ENCODE peak calls at places on chromosomes 4 and X, in six cellular contexts. U, C, V, B, I and J are unnamed samples.

GRCh38 chr4:185874516-185875230 is 62.7 kb upstream of the SORBS2 start:
- DNase-seq in U (no peak), C (no peak), V (no peak), B (no peak), I (no peak), J (no peak)

GRCh38 chrX:45515262-45516215 is 314.9 kb upstream of the DIPK2B start:
- DNase-seq in U (peak), C (no peak), V (no peak), B (no peak), I (no peak), J (no peak)

GRCh38 chr4:28341784-28342183 is 1481.1 kb downstream of the STIM2 start:
- DNase-seq in U (no peak), C (no peak), V (no peak), B (no peak), I (no peak), J (no peak)

GRCh38 chrX:11435568-11435967 is 142.4 kb downstream of the AMELX start:
- DNase-seq in U (no peak), C (no peak), V (no peak), B (no peak), I (no peak), J (no peak)

GRCh38 chrX:80335062-80335830 is 85.0 kb upstream of the TENT5D start:
- DNase-seq in U (no peak), C (no peak), V (no peak), B (no peak), I (peak), J (no peak)

GRCh38 chrX:74246524-74246923 is 57.5 kb upstream of the ZCCHC13 start:
- DNase-seq in U (no peak), C (no peak), V (no peak), B (no peak), I (no peak), J (no peak)

GRCh38 chr4:56575820-56576429 is 70.3 kb downstream of the ARL9 start:
- DNase-seq in U (peak), C (no peak), V (no peak), B (no peak), I (no peak), J (no peak)

GRCh38 chrX:19739683-19740082 is 147.7 kb downstream of the SH3KBP1 start:
- DNase-seq in U (peak), C (no peak), V (no peak), B (peak), I (peak), J (peak)

GRCh38 chrX:146238173-146238572 is 420.5 kb downstream of the SLITRK2 start:
- DNase-seq in U (no peak), C (no peak), V (no peak), B (no peak), I (no peak), J (no peak)

GRCh38 chr4:29565256-29565655 is 1154.9 kb upstream of the PCDH7 start:
- DNase-seq in U (no peak), C (no peak), V (no peak), B (no peak), I (no peak), J (no peak)

GRCh38 chr4:181592221-181592745 is 650.9 kb upstream of the TENM3 start:
- DNase-seq in U (no peak), C (no peak), V (no peak), B (no peak), I (no peak), J (no peak)

GRCh38 chr4:150591284-150591874 is 9.4 kb downstream of the MAB21L2 start:
- DNase-seq in U (peak), C (no peak), V (no peak), B (no peak), I (peak), J (no peak)

GRCh38 chr4:8035371-8035780 is 95.7 kb upstream of the AFAP1 start:
- DNase-seq in U (no peak), C (no peak), V (no peak), B (no peak), I (no peak), J (no peak)

GRCh38 chrX:101450951-101451350 is 34.3 kb upstream of the ARMCX4 start:
- DNase-seq in U (no peak), C (no peak), V (no peak), B (no peak), I (no peak), J (no peak)

GRCh38 chr4:94038195-94038594 is 169.5 kb upstream of the SMARCAD1 start:
- DNase-seq in U (no peak), C (no peak), V (no peak), B (no peak), I (no peak), J (no peak)

GRCh38 chrX:1300449-1300848 is 31.8 kb downstream of the CSF2RA start:
- DNase-seq in U (no peak), C (no peak), V (no peak), B (no peak), I (peak), J (no peak)

GRCh38 chrX:27186671-27187070 is 276.5 kb downstream of the PPP4R3C start:
- DNase-seq in U (peak), C (no peak), V (peak), B (peak), I (no peak), J (no peak)

GRCh38 chr4:52260507-52261302 is 209.6 kb downstream of the SPATA18 start:
- DNase-seq in U (no peak), C (no peak), V (no peak), B (no peak), I (no peak), J (no peak)

GRCh38 chrX:135345328-135345645 is 36.0 kb downstream of the ETDC start:
- DNase-seq in U (no peak), C (no peak), V (no peak), B (no peak), I (no peak), J (no peak)

GRCh38 chr4:792729-793108 is 33.2 kb downstream of the CPLX1 start:
- DNase-seq in U (no peak), C (no peak), V (no peak), B (no peak), I (no peak), J (no peak)

GRCh38 chrX:134526399-134526798 is 66.4 kb downstream of the HPRT1 start:
- DNase-seq in U (no peak), C (no peak), V (no peak), B (no peak), I (no peak), J (no peak)

GRCh38 chr4:185730849-185731608 is 81.0 kb downstream of the SORBS2 start:
- DNase-seq in U (no peak), C (no peak), V (no peak), B (no peak), I (no peak), J (no peak)

GRCh38 chr4:95091272-95091671 is 333.5 kb downstream of the BMPR1B start:
- DNase-seq in U (no peak), C (no peak), V (no peak), B (no peak), I (no peak), J (no peak)

GRCh38 chr4:117093581-117093980 is 8.2 kb upstream of the TRAM1L1 start:
- DNase-seq in U (no peak), C (no peak), V (no peak), B (no peak), I (no peak), J (no peak)

DNA sequence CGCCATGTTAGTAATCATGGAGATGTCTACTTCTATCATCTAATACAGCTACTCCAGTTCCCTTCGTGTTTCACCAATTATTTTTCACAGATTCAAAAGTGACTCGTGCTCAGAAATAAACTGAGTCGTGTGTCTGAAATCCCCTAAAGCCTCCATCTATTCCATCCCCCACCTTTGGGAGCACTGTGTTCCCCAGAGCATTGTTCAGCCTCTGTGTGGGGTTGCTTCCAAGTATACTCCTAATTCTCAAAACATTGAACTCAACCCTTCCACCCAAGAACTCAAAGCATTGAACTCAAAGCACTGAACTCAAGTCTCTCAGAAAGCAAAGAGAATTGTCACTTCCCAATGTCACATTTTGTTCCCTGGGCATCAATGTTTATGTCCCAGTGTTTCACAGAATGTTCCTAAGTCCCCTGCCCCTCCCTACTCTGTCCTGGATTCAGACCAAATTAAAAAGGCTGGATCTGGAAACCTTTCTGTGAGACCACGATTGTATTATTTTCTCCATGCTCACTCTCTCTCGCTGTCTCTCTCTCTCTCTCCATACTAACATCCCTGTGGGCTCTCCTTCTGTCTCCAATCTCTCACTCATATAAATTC is 138.5 kb upstream of the QRFPR start:
- DNase-seq in U (no peak), C (no peak), V (no peak), B (no peak), I (no peak), J (no peak)
- TF ChIP-seq POLR2AphosphoS5 in U (no peak), C (no peak), V (no peak), B (no peak), I (no peak), J (no peak)

DNA sequence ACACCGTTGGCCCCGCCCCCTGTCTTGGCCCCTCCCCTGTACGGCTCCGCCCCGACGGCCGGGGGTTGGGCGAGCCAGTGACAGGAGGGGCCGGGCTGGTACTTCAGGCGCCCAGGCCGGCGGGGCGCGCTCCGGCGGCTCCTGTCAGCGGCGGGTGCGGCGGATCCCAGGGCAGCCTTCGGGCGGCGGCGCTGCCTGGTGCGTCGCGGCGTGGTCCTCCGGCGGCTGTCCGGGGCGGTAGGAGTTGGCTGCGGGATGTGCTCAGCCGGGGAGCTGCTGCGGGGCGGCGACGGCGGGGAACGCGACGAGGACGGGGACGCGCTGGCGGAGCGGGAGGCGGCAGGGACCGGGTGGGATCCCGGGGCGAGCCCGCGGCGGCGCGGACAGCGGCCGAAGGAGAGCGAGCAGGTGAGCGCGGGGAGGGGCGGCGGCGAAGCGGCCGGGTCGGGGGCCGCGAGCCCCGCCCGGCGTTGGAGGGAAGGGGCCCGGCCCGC is at the start of gene FAM241A:
- DNase-seq in U (peak), C (peak), V (no peak), B (peak), I (peak), J (peak)
- TF ChIP-seq POLR2A in U (peak), C (peak), V (peak), B (no peak), I (no peak), J (peak)

GRCh38 chr4:101160792-101161592 is 186.3 kb downstream of the PPP3CA start:
- DNase-seq in U (no peak), C (no peak), V (no peak), B (no peak), I (no peak), J (no peak)
- TF ChIP-seq TAF1 in U (no peak), C (no peak), V (no peak), B (no peak), I (no peak), J (no peak)

GRCh38 chr4:139777757-139778156 is 112.1 kb downstream of the MGST2 start:
- DNase-seq in U (no peak), C (no peak), V (no peak), B (no peak), I (no peak), J (no peak)

GRCh38 chr4:139782926-139783542 is 117.4 kb downstream of the MGST2 start:
- DNase-seq in U (no peak), C (no peak), V (no peak), B (no peak), I (no peak), J (no peak)

GRCh38 chr4:139783761-139784484 is 118.3 kb downstream of the MGST2 start:
- DNase-seq in U (peak), C (no peak), V (no peak), B (no peak), I (no peak), J (no peak)

GRCh38 chr4:139776235-139776634 is 110.6 kb downstream of the MGST2 start:
- DNase-seq in U (no peak), C (no peak), V (no peak), B (no peak), I (no peak), J (no peak)

DNA sequence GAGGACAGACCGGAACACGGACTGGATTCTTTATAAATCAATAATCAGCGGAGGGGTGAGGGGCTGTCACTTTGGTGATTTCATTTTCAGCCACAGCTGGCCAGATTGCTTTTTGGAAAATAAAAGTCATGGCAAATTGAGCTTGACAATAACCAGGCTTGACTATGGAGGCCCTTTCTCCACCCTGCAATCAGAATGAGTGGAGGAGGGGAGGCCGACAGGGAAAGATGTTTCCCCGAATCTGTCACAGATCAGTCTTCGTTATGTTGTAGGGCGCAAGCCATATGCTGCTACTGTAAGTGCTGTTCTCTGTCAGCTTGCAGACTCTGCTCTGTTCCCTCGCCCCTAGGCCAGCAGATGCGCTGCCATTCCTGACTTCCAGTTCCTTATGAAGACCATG is 114.0 kb downstream of the MGST2 start:
- DNase-seq in U (no peak), C (no peak), V (no peak), B (no peak), I (no peak), J (no peak)
- TF ChIP-seq POLR2AphosphoS5 in U (no peak), C (no peak), V (no peak), B (no peak), I (no peak), J (no peak)

GRCh38 chr4:145177906-145178538 is 2.4 kb downstream of the OTUD4 start:
- DNase-seq in U (peak), C (no peak), V (no peak), B (no peak), I (no peak), J (no peak)
- TF ChIP-seq POLR2A in U (no peak), C (peak), V (no peak), B (no peak), I (no peak), J (no peak)

GRCh38 chrX:23952984-23953907 is 45.4 kb downstream of the CXorf58 start:
- DNase-seq in U (no peak), C (peak), V (peak), B (peak), I (no peak), J (peak)
- TF ChIP-seq TAF1 in U (no peak), C (no peak), V (no peak), B (peak), I (no peak), J (no peak)